ENCODE peak calls at places on chromosomes 4 and X, in six cellular contexts. K is HCT116, Z is SK-N-SH, C is PC-3, U is GM23338, O is hepatocyte. J is an unnamed sample.

GRCh38 chr4:6452116-6452896 is 20.1 kb downstream of the PPP2R2C start:
- DNase-seq in O (no peak), Z (no peak), K (no peak), U (no peak), C (no peak), J (no peak)

GRCh38 chr4:121758896-121759568 is 5.9 kb downstream of the SMIM43 start:
- DNase-seq in C (peak; percentile 32), O (no peak), U (no peak), Z (no peak), K (no peak), J (peak; percentile 72)

GRCh38 chrX:110442631-110443030 is 84.0 kb downstream of the RTL9 start:
- DNase-seq in Z (peak; percentile 61), K (no peak), U (peak; percentile 65), C (peak; percentile 55), O (peak; percentile 37), J (peak; percentile 56)

GRCh38 chr4:111919666-111920065 is 225.6 kb upstream of the FAM241A start:
- DNase-seq in K (no peak), Z (no peak), U (no peak), C (no peak), O (no peak), J (no peak)

GRCh38 chr4:150769845-150770244 is 187.9 kb downstream of the MAB21L2 start:
- DNase-seq in Z (no peak), K (peak; percentile 66), C (peak; percentile 44), U (no peak), O (no peak), J (no peak)

GRCh38 chrX:149628280-149628679 is 3.3 kb downstream of the TMEM185A start:
- DNase-seq in K (no peak), Z (no peak), C (peak; percentile 28), U (no peak), O (no peak), J (no peak)

GRCh38 chrX:25028726-25029125 is 13.0 kb upstream of the ARX start:
- DNase-seq in Z (no peak), C (peak; percentile 86), U (no peak), O (no peak), K (no peak), J (peak; percentile 74)

GRCh38 chr4:185576918-185577591 is 41.7 kb upstream of the PDLIM3 start:
- DNase-seq in K (no peak), U (no peak), Z (peak; percentile 52), C (no peak), O (no peak), J (no peak)

GRCh38 chr4:41468122-41468521 is 69.8 kb upstream of the LIMCH1 start:
- DNase-seq in O (no peak), Z (no peak), U (no peak), K (no peak), C (no peak), J (no peak)

GRCh38 chr4:1368421-1369090 is 21.5 kb downstream of the UVSSA start:
- DNase-seq in K (no peak), C (no peak), O (no peak), U (peak; percentile 60), Z (peak; percentile 32), J (no peak)

GRCh38 chrX:47217121-47217851 is 1.2 kb upstream of the CDK16 start:
- DNase-seq in O (peak; percentile 82), U (peak; percentile 37), Z (peak; percentile 49), K (no peak), C (peak; percentile 75), J (peak; percentile 86)

GRCh38 chrX:115940888-115941332 is 229.6 kb upstream of the AGTR2 start:
- DNase-seq in C (peak; percentile 81), Z (peak; percentile 78), U (peak; percentile 80), O (no peak), K (no peak), J (peak; percentile 2)

GRCh38 chr4:184444953-184445309 is 29.4 kb downstream of the IRF2 start:
- DNase-seq in O (no peak), U (no peak), C (no peak), Z (no peak), K (no peak), J (no peak)

GRCh38 chrX:46587158-46587557 is 13.6 kb downstream of the CHST7 start:
- DNase-seq in K (no peak), U (no peak), Z (no peak), C (no peak), O (no peak), J (peak; percentile 76)

GRCh38 chrX:68396953-68397352 is 36.3 kb downstream of the OPHN1 start:
- DNase-seq in Z (peak; percentile 28), K (no peak), U (no peak), O (no peak), C (no peak), J (peak; percentile 16)

GRCh38 chr4:173213296-173213695 is 44.7 kb downstream of the GALNT7 start:
- DNase-seq in Z (no peak), O (no peak), K (no peak), U (no peak), C (peak; percentile 27), J (no peak)

GRCh38 chr4:132691668-132692067 is 457.4 kb upstream of the PCDH10 start:
- DNase-seq in O (no peak), C (no peak), K (no peak), Z (peak; percentile 1), U (no peak), J (no peak)

GRCh38 chr4:1050486-1051213 is 39.2 kb downstream of the FGFRL1 start:
- DNase-seq in C (no peak), Z (peak; percentile 44), K (no peak), O (no peak), U (no peak), J (no peak)

GRCh38 chrX:16839852-16840460 is 30.2 kb downstream of the RBBP7 start:
- DNase-seq in Z (no peak), O (peak; percentile 78), C (peak; percentile 43), U (no peak), K (no peak), J (peak; percentile 80)

GRCh38 chrX:65926095-65927019 is 113.5 kb downstream of the VSIG4 start:
- DNase-seq in O (no peak), Z (no peak), K (no peak), U (no peak), C (no peak), J (no peak)

GRCh38 chrX:31228415-31228832 is 156.6 kb upstream of the FTHL17 start:
- DNase-seq in C (no peak), O (peak; percentile 42), Z (no peak), K (no peak), U (no peak), J (peak; percentile 84)

GRCh38 chrX:38538134-38538533 is 23.2 kb upstream of the TSPAN7 start:
- DNase-seq in K (no peak), C (no peak), O (no peak), U (no peak), Z (no peak), J (no peak)

GRCh38 chr4:145934434-145935047 is 4.1 kb downstream of the ZNF827 start:
- DNase-seq in O (no peak), K (no peak), Z (peak; percentile 27), C (no peak), U (no peak), J (peak; percentile 6)

GRCh38 chrX:2926664-2927275 is 2.4 kb downstream of the ARSD start:
- DNase-seq in U (no peak), O (no peak), K (no peak), Z (no peak), C (no peak), J (no peak)

GRCh38 chr4:1278336-1278670 is 11.4 kb upstream of the MAEA start:
- DNase-seq in U (no peak), O (no peak), Z (no peak), C (peak; percentile 76), K (peak; percentile 29), J (peak; percentile 61)

GRCh38 chrX:43474321-43474720 is 181.8 kb upstream of the MAOA start:
- DNase-seq in Z (no peak), U (peak; percentile 11), K (peak; percentile 24), C (peak; percentile 52), O (no peak), J (no peak)

GRCh38 chrX:136273986-136274385 is 22.8 kb upstream of the MAP7D3 start:
- DNase-seq in C (no peak), Z (no peak), U (no peak), O (peak; percentile 12), K (no peak), J (no peak)

GRCh38 chr4:105059337-105059736 is 87.3 kb upstream of the TET2 start:
- DNase-seq in K (no peak), U (no peak), C (peak; percentile 57), Z (no peak), O (no peak), J (no peak)

GRCh38 chr4:66949424-66949823 is 595.9 kb downstream of the CENPC start:
- DNase-seq in C (no peak), Z (no peak), O (no peak), U (no peak), K (no peak), J (no peak)

GRCh38 chrX:54564942-54565341 is 34.9 kb downstream of the GNL3L start:
- DNase-seq in U (no peak), C (peak; percentile 59), K (no peak), Z (no peak), O (no peak), J (peak; percentile 22)
- TF ChIP-seq EZH2phosphoT487 in U (no peak), C (no peak), K (no peak), Z (no peak), O (no peak), J (no peak)

DNA sequence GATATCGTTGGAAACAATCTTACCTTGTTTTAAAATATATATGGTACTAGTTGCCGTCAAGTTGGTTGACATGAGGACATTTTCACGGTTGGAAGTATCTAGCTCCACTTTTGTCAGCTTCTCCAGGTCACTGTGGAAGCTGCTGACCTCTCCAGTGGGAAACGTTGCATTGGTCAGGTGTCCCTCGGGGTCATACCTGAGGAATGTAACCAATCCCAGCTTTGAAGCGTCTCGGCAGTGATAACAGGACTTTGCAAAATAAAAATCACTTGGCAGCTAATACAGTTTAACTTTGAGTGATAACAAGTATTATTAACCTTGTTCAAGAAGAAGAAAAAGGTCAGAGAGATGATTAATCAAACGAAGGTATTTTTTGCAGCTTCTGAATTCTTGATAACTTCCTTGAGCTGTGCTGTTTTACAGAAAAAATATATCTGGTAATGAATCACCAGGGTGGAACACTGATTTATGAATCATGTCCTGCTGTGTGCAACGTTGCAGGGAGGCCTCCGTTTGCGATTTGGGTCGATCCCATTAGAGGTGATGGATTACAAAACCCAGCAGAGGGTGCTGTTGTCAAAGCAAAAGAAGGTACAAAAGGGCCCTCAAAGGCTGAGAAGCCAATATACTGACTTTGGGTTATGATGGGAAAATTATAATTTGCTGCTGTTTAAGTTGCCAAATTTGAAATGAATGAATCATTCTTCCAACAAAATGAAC is 60.1 kb downstream of the SH2D1A start:
- DNase-seq in O (peak; percentile 73), K (peak; percentile 31), Z (peak; percentile 55), U (peak; percentile 65), C (peak; percentile 93), J (peak; percentile 83)
- H3K27me3 ChIP-seq in O (no peaks in the 10 kb centered on the region), K (no peaks in the 10 kb centered on the region), Z (peaks cover 8% of the 10 kb centered on the region), U (no peaks in the 10 kb centered on the region), C (no peaks in the 10 kb centered on the region), J (no peaks in the 10 kb centered on the region)

GRCh38 chr4:9880411-9881197 is 99.2 kb downstream of the DRD5 start:
- DNase-seq in O (peak; percentile 57), U (no peak), C (no peak), Z (no peak), K (no peak), J (peak; percentile 5)

GRCh38 chr4:9870165-9870564 is 88.7 kb downstream of the DRD5 start:
- DNase-seq in O (no peak), C (no peak), Z (no peak), K (no peak), U (no peak), J (no peak)

GRCh38 chr4:9877123-9877522 is 95.7 kb downstream of the DRD5 start:
- DNase-seq in C (no peak), U (peak; percentile 29), O (no peak), Z (no peak), K (no peak), J (no peak)

GRCh38 chr4:9875516-9875915 is 94.1 kb downstream of the DRD5 start:
- DNase-seq in K (no peak), Z (no peak), C (no peak), O (no peak), U (no peak), J (no peak)
- TF ChIP-seq EZH2phosphoT487 in K (no peak), Z (no peak), C (no peak), O (no peak), U (no peak), J (no peak)

GRCh38 chrX:134695999-134696398 is 37.7 kb upstream of the PLAC1 start:
- DNase-seq in C (no peak), O (no peak), K (no peak), Z (no peak), U (no peak), J (peak; percentile 26)
- H3K27me3 ChIP-seq in C (no peaks in the 10 kb centered on the region), O (no peaks in the 10 kb centered on the region), K (no peaks in the 10 kb centered on the region), Z (no peaks in the 10 kb centered on the region), U (no peaks in the 10 kb centered on the region), J (no peaks in the 10 kb centered on the region)